ENCODE peak calls at places on chromosomes 11 and 22, in eight cellular contexts. S is esophagus muscularis mucosa, M is right lobe of liver, A is tibial nerve, Y is transverse colon, T is spleen, I is gastrocnemius medialis, E is Peyer's patch. X is an unnamed sample.

GRCh38 chr11:109704432-109704831 is 282.4 kb downstream of the C11orf87 start:
- DNase-seq in M (no peak), S (no peak), T (no peak), I (no peak), Y (no peak), A (no peak), E (no peak), X (no peak)

GRCh38 chr11:86740628-86741488 is 59.5 kb upstream of the PRSS23 start:
- DNase-seq in I (peak; percentile 24), Y (peak; percentile 32), T (no peak), S (no peak), M (peak; percentile 39), A (peak; percentile 14), E (peak; percentile 51), X (peak; percentile 54)

GRCh38 chr22:25838960-25839741 is 97.2 kb downstream of the MYO18B start:
- DNase-seq in S (no peak), A (no peak), T (no peak), Y (no peak), I (no peak), E (no peak), M (no peak), X (no peak)

GRCh38 chr22:49925525-49926128 is 7.2 kb downstream of the CRELD2 start:
- DNase-seq in M (peak; percentile 34), I (no peak), A (no peak), S (no peak), E (peak; percentile 87), Y (peak; percentile 58), T (peak; percentile 90), X (no peak)

GRCh38 chr11:128266893-128267292 is 320.5 kb downstream of the ETS1 start:
- DNase-seq in I (no peak), T (no peak), M (no peak), S (no peak), E (no peak), A (no peak), Y (no peak), X (no peak)

GRCh38 chr22:45125198-45125597 is 38.5 kb upstream of the NUP50 start:
- DNase-seq in I (no peak), A (no peak), M (no peak), Y (no peak), S (no peak), E (no peak), T (no peak), X (no peak)

GRCh38 chr11:78099671-78100070 is 20.0 kb upstream of the NDUFC2 start:
- DNase-seq in M (no peak), S (no peak), I (no peak), A (no peak), Y (no peak), E (no peak), T (no peak), X (no peak)

GRCh38 chr11:60912223-60912850 is 1.6 kb upstream of the TMEM109 start:
- DNase-seq in E (no peak), S (no peak), I (no peak), A (no peak), M (no peak), Y (no peak), T (no peak), X (no peak)

GRCh38 chr11:69796063-69796462 is 20.9 kb upstream of the FGF4 start:
- DNase-seq in I (no peak), Y (no peak), S (no peak), A (no peak), M (no peak), T (no peak), E (no peak), X (no peak)

GRCh38 chr11:47565340-47566165 is at the start of gene PTPMT1:
- DNase-seq in T (peak; percentile 94), I (peak; percentile 38), S (no peak), E (peak; percentile 83), A (no peak), Y (peak; percentile 81), M (peak; percentile 76), X (peak; percentile 70)

GRCh38 chr11:104609297-104609696 is 289.0 kb downstream of the CASP12 start:
- DNase-seq in S (no peak), Y (peak; percentile 9), M (no peak), A (no peak), I (no peak), E (no peak), T (no peak), X (peak; percentile 33)

GRCh38 chr11:18802381-18803257 is 11.0 kb upstream of the PTPN5 start:
- DNase-seq in Y (peak; percentile 32), E (peak; percentile 66), I (no peak), S (peak; percentile 90), A (no peak), T (no peak), M (no peak), X (peak; percentile 86)

GRCh38 chr11:110990316-110990715 is 255.2 kb upstream of the POU2AF2 start:
- DNase-seq in S (no peak), A (no peak), I (no peak), Y (no peak), E (no peak), T (no peak), M (no peak), X (no peak)

GRCh38 chr11:124740277-124740882 is 638 bp downstream of the NRGN start:
- DNase-seq in A (no peak), I (no peak), T (peak; percentile 87), Y (no peak), E (peak; percentile 71), S (no peak), M (peak; percentile 52), X (no peak)

GRCh38 chr11:108286956-108287355 is 64.1 kb downstream of the ATM start:
- DNase-seq in E (no peak), S (no peak), T (no peak), I (no peak), M (no peak), Y (no peak), A (no peak), X (no peak)

GRCh38 chr22:17917490-17917983 is 106.8 kb downstream of the MICAL3 start:
- DNase-seq in Y (peak; percentile 89), M (peak; percentile 43), T (peak; percentile 87), A (no peak), I (peak; percentile 35), S (no peak), E (peak; percentile 93), X (no peak)

GRCh38 chr22:37750596-37751162 is 53.8 kb downstream of the TRIOBP start:
- DNase-seq in S (no peak), E (no peak), I (no peak), M (no peak), A (no peak), T (no peak), Y (no peak), X (no peak)
- TF ChIP-seq POLR2A in S (no peak), E (no peak), I (no peak), M (no peak), A (no peak), T (no peak), Y (no peak), X (no peak)

GRCh38 chr11:102469196-102469821 is 16.7 kb upstream of the TMEM123 start:
- DNase-seq in M (no peak), T (no peak), E (no peak), S (peak; percentile 90), Y (no peak), I (no peak), A (no peak), X (no peak)

GRCh38 chr11:102470257-102470656 is 17.7 kb upstream of the TMEM123 start:
- DNase-seq in M (no peak), A (no peak), E (peak; percentile 54), T (no peak), S (no peak), Y (no peak), I (no peak), X (no peak)

GRCh38 chr11:102468636-102469195 is 16.2 kb upstream of the TMEM123 start:
- DNase-seq in I (no peak), M (no peak), A (no peak), Y (no peak), S (peak; percentile 19), E (no peak), T (no peak), X (no peak)

GRCh38 chr11:102467080-102467708 is 14.6 kb upstream of the TMEM123 start:
- DNase-seq in S (no peak), T (no peak), Y (peak; percentile 22), E (no peak), M (no peak), A (no peak), I (no peak), X (no peak)

GRCh38 chr11:102467853-102468580 is 15.5 kb upstream of the TMEM123 start:
- DNase-seq in T (no peak), Y (no peak), I (no peak), E (no peak), M (no peak), S (peak; percentile 68), A (no peak), X (no peak)
- H3K27ac ChIP-seq in T (no peak overlapping the region), Y (peak overlapping the region; percentile 80), I (no peak overlapping the region), E (peak overlapping the region; percentile 31), M (no peak overlapping the region), S (no peak overlapping the region), A (no peak overlapping the region), X (no peak overlapping the region)

GRCh38 chr11:64887757-64888405 is 9.5 kb upstream of the EHD1 start:
- DNase-seq in M (peak; percentile 87), Y (peak; percentile 92), T (peak; percentile 98), A (peak; percentile 64), I (peak; percentile 59), S (no peak), E (peak; percentile 95), X (peak; percentile 87)
- TF ChIP-seq POLR2A in M (no peak), Y (peak; percentile 86), T (no peak), A (no peak), I (no peak), S (no peak), E (peak; percentile 83), X (no peak)

GRCh38 chr22:36039125-36039524 is 10.5 kb upstream of the RBFOX2 start:
- DNase-seq in I (no peak), Y (no peak), A (no peak), M (no peak), T (no peak), E (no peak), S (no peak), X (no peak)

GRCh38 chr22:36036167-36036624 is 7.6 kb upstream of the RBFOX2 start:
- DNase-seq in Y (no peak), A (no peak), I (no peak), S (no peak), M (no peak), T (no peak), E (no peak), X (no peak)

GRCh38 chr22:36042240-36042639 is 13.6 kb upstream of the RBFOX2 start:
- DNase-seq in I (no peak), T (no peak), M (no peak), A (no peak), E (no peak), S (no peak), Y (no peak), X (no peak)

GRCh38 chr22:36032611-36033010 is 4.0 kb upstream of the RBFOX2 start:
- DNase-seq in T (no peak), I (no peak), S (no peak), M (no peak), Y (no peak), A (no peak), E (no peak), X (no peak)

DNA sequence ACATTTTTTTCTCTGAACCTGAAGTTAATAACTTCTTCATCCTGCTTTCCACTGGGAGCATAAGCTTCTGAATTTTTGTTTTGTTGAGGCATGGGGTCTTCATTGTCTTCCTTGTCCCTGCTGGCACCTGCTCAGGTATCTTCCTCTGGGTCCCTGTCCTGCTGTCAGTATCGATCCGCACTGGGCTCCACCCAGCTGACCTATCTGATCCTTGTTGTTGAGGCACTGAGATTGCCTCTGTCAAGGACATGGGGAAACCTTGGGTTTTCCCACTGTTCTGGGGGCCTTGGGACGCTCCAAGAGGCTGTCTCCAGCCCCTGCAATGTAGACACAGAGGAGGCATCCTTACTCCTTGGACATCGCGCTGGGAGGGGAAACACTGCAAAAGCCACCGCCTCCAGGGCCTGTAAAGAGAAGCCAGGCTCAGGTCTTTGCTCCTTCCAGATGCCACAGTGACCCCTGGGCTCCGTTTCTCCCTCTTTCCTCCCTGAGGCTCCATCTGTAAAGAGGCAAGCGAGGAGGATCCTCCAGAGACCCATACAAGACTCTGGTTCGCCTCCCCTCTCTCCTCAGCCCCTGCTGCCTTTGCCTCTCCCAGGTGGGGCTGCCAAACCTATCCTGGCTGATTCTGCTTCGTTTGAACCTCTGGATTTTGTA is 8.6 kb upstream of the RBFOX2 start:
- DNase-seq in I (no peak), M (peak; percentile 29), A (no peak), S (no peak), T (no peak), Y (no peak), E (no peak), X (no peak)
- H3K27ac ChIP-seq in I (no peak overlapping the region), M (no peak overlapping the region), A (no peak overlapping the region), S (no peak overlapping the region), T (no peak overlapping the region), Y (no peak overlapping the region), E (no peak overlapping the region), X (no peak overlapping the region)

X was measured in testis.